ENCODE peak calls at places on chromosomes 5 and 9, in six cellular contexts. D is stimulated activated CD4-positive, alpha-beta T cell treated with anti-CD3 and anti-CD28 coated beads, TNF-alpha, amount 100 ng/mL, for 1 hour; T is dermis blood vessel endothelial cell; N is activated naive CD4-positive, alpha-beta T cell treated with anti-CD3 and anti-CD28 coated beads, Interleukin-2, amount 10 ng/mL, durations not matched to agents 7 days and 5 days; U is T follicular helper cell; F is activated effector memory CD4-positive, alpha-beta T cell treated with Interleukin-2 at 50 U/mL for 16 hours. M is an unnamed sample.

GRCh38 chr5:52837591-52838001 is 49.9 kb downstream of the ITGA1 start:
- DNase-seq in N (no peak), T (no peak), F (no peak), D (no peak), U (no peak), M (peak)

GRCh38 chr5:75648712-75649111 is 37.5 kb downstream of the ANKDD1B start:
- DNase-seq in F (no peak), N (no peak), D (no peak), U (no peak), T (no peak), M (no peak)

GRCh38 chr5:53099546-53099945 is 10.0 kb downstream of the MOCS2 start:
- DNase-seq in F (no peak), N (no peak), D (no peak), T (no peak), U (no peak), M (peak)

GRCh38 chr9:96139592-96140251 is 162.3 kb downstream of the HSD17B3 start:
- DNase-seq in D (no peak), F (no peak), T (peak), N (no peak), U (no peak), M (peak)

GRCh38 chr5:55868846-55869245 is 17.7 kb downstream of the IL31RA start:
- DNase-seq in U (no peak), N (no peak), F (no peak), D (peak), T (peak), M (peak)

GRCh38 chr5:59729357-59729756 is 164.2 kb downstream of the PDE4D start:
- DNase-seq in N (no peak), F (no peak), U (no peak), D (no peak), T (no peak), M (no peak)

GRCh38 chr5:57738787-57739186 is 256.2 kb upstream of the ACTBL2 start:
- DNase-seq in U (no peak), D (no peak), T (no peak), N (no peak), F (no peak), M (no peak)

GRCh38 chr5:32312194-32312681 is 501 bp downstream of the MTMR12 start:
- DNase-seq in F (no peak), T (peak), N (peak), U (peak), D (peak), M (peak)

GRCh38 chr5:32004404-32004803 is 169.7 kb downstream of the GOLPH3 start:
- DNase-seq in D (no peak), F (no peak), N (no peak), U (no peak), T (no peak), M (no peak)

GRCh38 chr9:123401879-123402513 is 46.0 kb downstream of the CRB2 start:
- DNase-seq in N (no peak), F (no peak), D (no peak), U (no peak), T (peak), M (peak)

GRCh38 chr9:34715639-34716215 is 5.8 kb upstream of the CCL21 start:
- DNase-seq in D (no peak), T (no peak), N (no peak), U (no peak), F (no peak), M (no peak)

GRCh38 chr5:167530548-167530947 is 760.9 kb upstream of the WWC1 start:
- DNase-seq in D (no peak), F (no peak), N (no peak), T (no peak), U (no peak), M (no peak)

GRCh38 chr5:134143431-134143830 is 28.9 kb downstream of the TCF7 start:
- DNase-seq in D (no peak), F (no peak), U (no peak), T (no peak), N (peak), M (no peak)

GRCh38 chr5:109829331-109829730 is 139.6 kb downstream of the MAN2A1 start:
- DNase-seq in F (no peak), N (no peak), T (no peak), D (no peak), U (no peak), M (peak)

GRCh38 chr5:132253008-132253441 is 4.5 kb upstream of the PDLIM4 start:
- DNase-seq in D (no peak), U (no peak), N (no peak), T (no peak), F (no peak), M (no peak)

GRCh38 chr5:17860660-17861315 is 226.5 kb downstream of the TAF11L14 start:
- DNase-seq in F (no peak), T (no peak), D (no peak), N (no peak), U (no peak), M (peak)

GRCh38 chr9:69885474-69885929 is 64.9 kb downstream of the CFAP95 start:
- DNase-seq in T (peak), D (no peak), F (no peak), U (no peak), N (no peak), M (no peak)

GRCh38 chr9:127935765-127936221 is 1.9 kb downstream of the DPM2 start:
- DNase-seq in F (no peak), T (no peak), N (no peak), D (no peak), U (no peak), M (peak)

GRCh38 chr9:84122572-84122971 is 142.0 kb downstream of the RMI1 start:
- DNase-seq in T (no peak), U (no peak), F (no peak), N (no peak), D (no peak), M (no peak)

GRCh38 chr5:93512799-93513198 is 68.2 kb downstream of the NR2F1-AS1 start:
- DNase-seq in N (no peak), F (no peak), D (no peak), T (peak), U (no peak), M (peak)

GRCh38 chr5:14734382-14734781 is 69.9 kb downstream of the OTULIN start:
- DNase-seq in D (no peak), U (no peak), F (no peak), N (no peak), T (no peak), M (no peak)

GRCh38 chr5:170434953-170435605 is 45.9 kb upstream of the KCNMB1 start:
- DNase-seq in T (peak), F (peak), N (peak), D (peak), U (peak), M (peak)

GRCh38 chr9:133690111-133690561 is 48.0 kb downstream of the SARDH start:
- DNase-seq in N (no peak), U (no peak), T (no peak), D (no peak), F (no peak), M (peak)

GRCh38 chr5:142833517-142834446 is 63.6 kb downstream of the ARHGAP26 start:
- DNase-seq in N (no peak), T (no peak), U (no peak), D (no peak), F (no peak), M (no peak)

GRCh38 chr5:168740821-168741213 is 161.6 kb upstream of the PANK3 start:
- DNase-seq in F (no peak), T (no peak), D (no peak), N (no peak), U (no peak), M (no peak)

GRCh38 chr5:96026334-96027065 is 64.8 kb upstream of the ELL2 start:
- DNase-seq in U (no peak), T (no peak), D (no peak), N (no peak), F (no peak), M (peak)

GRCh38 chr5:12294151-12294550 is 389.9 kb upstream of the CTNND2 start:
- DNase-seq in U (no peak), T (no peak), N (no peak), D (no peak), F (no peak), M (no peak)

GRCh38 chr9:135520916-135521607 is at the start of gene LCN1:
- DNase-seq in N (peak), D (no peak), U (no peak), T (no peak), F (no peak), M (no peak)

GRCh38 chr5:157354825-157355224 is 88.9 kb downstream of the CYFIP2 start:
- DNase-seq in T (peak), D (no peak), U (no peak), F (no peak), N (no peak), M (no peak)

GRCh38 chr5:6686916-6687409 is 26.3 kb upstream of the TENT4A start:
- DNase-seq in T (peak), N (peak), U (no peak), F (no peak), D (no peak), M (peak)

GRCh38 chr5:140220032-140220697 is 45.2 kb downstream of the CYSTM1 start:
- DNase-seq in T (no peak), D (no peak), F (no peak), U (no peak), N (no peak), M (peak)

GRCh38 chr9:93119953-93120845 is 13.9 kb downstream of the NINJ1 start:
- DNase-seq in U (no peak), N (peak), D (no peak), T (peak), F (no peak), M (peak)